ENCODE peak calls at places on chromosome 20, in six cellular contexts. X is testis, D is heart left ventricle, Z is Panc1, P is left ventricle myocardium inferior, J is uterus. C is an unnamed sample.

GRCh38 chr20:56373942-56374341 is 15.2 kb downstream of the FAM210B start:
- DNase-seq in J (no peak), X (no peak), D (no peak), P (no peak), Z (no peak), C (no peak)

GRCh38 chr20:23257106-23257761 is 93.4 kb upstream of the NXT1 start:
- DNase-seq in Z (no peak), D (no peak), X (no peak), J (no peak), P (no peak), C (no peak)

GRCh38 chr20:571754-572331 is 28.3 kb upstream of the CSNK2A1 start:
- DNase-seq in Z (no peak), J (peak), D (peak), P (peak), X (peak), C (peak)

GRCh38 chr20:19401096-19401495 is 188.7 kb downstream of the SLC24A3 start:
- DNase-seq in X (no peak), D (no peak), J (no peak), P (no peak), Z (no peak), C (no peak)

GRCh38 chr20:15703171-15703911 is 869.9 kb downstream of the KIF16B start:
- DNase-seq in X (no peak), Z (peak), P (no peak), J (no peak), D (no peak), C (no peak)

GRCh38 chr20:61746147-61746646 is 319.5 kb downstream of the TAF4 start:
- DNase-seq in P (no peak), D (no peak), J (no peak), X (no peak), Z (no peak), C (no peak)

GRCh38 chr20:10800288-10800687 is 126.5 kb upstream of the JAG1 start:
- DNase-seq in X (no peak), J (no peak), D (no peak), P (no peak), Z (peak), C (no peak)

GRCh38 chr20:39605908-39606307 is 643.8 kb downstream of the DHX35 start:
- DNase-seq in J (no peak), X (no peak), D (no peak), Z (no peak), P (no peak), C (no peak)

GRCh38 chr20:3377644-3378043 is 29.8 kb downstream of the DNAAF9 start:
- DNase-seq in Z (no peak), X (no peak), D (no peak), J (no peak), P (no peak), C (no peak)

GRCh38 chr20:10665027-10665561 is 8.7 kb downstream of the JAG1 start:
- DNase-seq in D (no peak), Z (no peak), P (no peak), X (peak), J (no peak), C (no peak)

GRCh38 chr20:49821381-49821780 is 8.8 kb downstream of the SLC9A8 start:
- DNase-seq in X (no peak), Z (no peak), P (no peak), J (no peak), D (no peak), C (no peak)

GRCh38 chr20:31587545-31588389 is 17.3 kb upstream of the ID1 start:
- DNase-seq in X (no peak), Z (no peak), J (no peak), P (peak), D (peak), C (no peak)

GRCh38 chr20:1952737-1953530 is 40.9 kb downstream of the PDYN start:
- DNase-seq in P (no peak), J (no peak), Z (no peak), D (no peak), X (no peak), C (no peak)

GRCh38 chr20:36574278-36575065 is 1.1 kb downstream of the TGIF2 start:
- DNase-seq in D (peak), X (peak), P (peak), J (peak), Z (no peak), C (peak)

GRCh38 chr20:50272413-50273120 is 81.9 kb downstream of the CEBPB start:
- DNase-seq in J (no peak), X (no peak), D (no peak), Z (no peak), P (no peak), C (no peak)

GRCh38 chr20:49987015-49987867 is 4.5 kb downstream of the SNAI1 start:
- DNase-seq in X (no peak), P (no peak), J (no peak), D (no peak), Z (no peak), C (peak)

GRCh38 chr20:1934162-1934561 is 39.0 kb downstream of the SIRPA start:
- DNase-seq in X (no peak), D (no peak), P (no peak), J (no peak), Z (no peak), C (no peak)

GRCh38 chr20:53826597-53827291 is 233.1 kb upstream of the ZNF217 start:
- DNase-seq in X (no peak), Z (no peak), P (no peak), J (no peak), D (no peak), C (no peak)

GRCh38 chr20:31967830-31968249 is at the start of gene XKR7:
- DNase-seq in J (no peak), D (peak), X (no peak), P (no peak), Z (no peak), C (peak)

GRCh38 chr20:324177-325042 is 942 bp upstream of the SOX12 start:
- DNase-seq in J (peak), P (peak), D (peak), X (peak), Z (peak), C (peak)

GRCh38 chr20:10531848-10532247 is 96.7 kb downstream of the SLX4IP start:
- DNase-seq in D (no peak), P (no peak), X (no peak), J (no peak), Z (no peak), C (no peak)

GRCh38 chr20:41293269-41294037 is 24.1 kb downstream of the ZHX3 start:
- DNase-seq in P (no peak), J (no peak), X (peak), Z (no peak), D (no peak), C (no peak)

GRCh38 chr20:23033918-23034317 is 1.2 kb upstream of the SSTR4 start:
- DNase-seq in X (no peak), Z (no peak), J (no peak), P (no peak), D (peak), C (no peak)

GRCh38 chr20:25025091-25025861 is 32.7 kb downstream of the ACSS1 start:
- DNase-seq in J (no peak), X (no peak), P (no peak), D (peak), Z (no peak), C (no peak)

GRCh38 chr20:25024171-25024570 is 31.6 kb upstream of the APMAP start:
- DNase-seq in P (no peak), X (no peak), Z (no peak), D (peak), J (no peak), C (no peak)

GRCh38 chr20:25022680-25023079 is 30.1 kb upstream of the APMAP start:
- DNase-seq in X (peak), D (peak), P (peak), J (no peak), Z (no peak), C (no peak)

GRCh38 chr20:25023316-25023715 is 30.8 kb upstream of the APMAP start:
- DNase-seq in X (no peak), P (no peak), D (peak), Z (no peak), J (no peak), C (no peak)

DNA sequence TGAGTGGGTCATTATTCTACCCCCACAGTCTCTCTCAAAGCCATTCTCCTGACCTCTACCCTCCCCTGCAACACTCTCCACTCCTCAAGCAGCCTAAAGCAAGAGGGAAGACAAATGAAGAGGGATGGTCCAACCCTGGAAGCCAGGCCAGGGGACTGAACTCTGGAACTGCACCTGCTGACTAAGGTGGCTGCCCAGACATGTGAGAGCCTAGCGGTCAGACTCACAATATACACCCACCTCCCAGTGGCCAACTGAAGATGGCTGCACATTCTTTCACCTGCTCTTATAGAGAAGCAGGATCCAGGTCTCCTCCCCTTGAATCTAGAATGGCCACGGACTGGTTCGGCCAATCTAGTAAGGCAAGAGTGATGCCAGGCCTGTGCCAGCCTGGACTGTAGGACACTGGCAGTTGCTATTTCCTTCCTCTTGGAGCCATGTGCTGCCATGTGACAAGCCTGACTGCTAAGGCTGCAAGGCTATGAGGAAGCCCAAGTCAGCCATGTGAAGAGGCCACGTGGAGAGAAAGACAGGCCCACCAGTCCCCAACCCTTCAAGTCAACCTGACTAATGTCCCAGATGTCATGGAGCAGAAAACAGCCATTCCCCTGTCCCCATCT is 31.8 kb downstream of the ACSS1 start:
- DNase-seq in D (peak), J (peak), P (no peak), X (no peak), Z (no peak), C (no peak)
- H3K27ac ChIP-seq in D (no peak), J (no peak), P (peak), X (no peak), Z (no peak), C (no peak)

GRCh38 chr20:17936306-17936790 is 32.2 kb downstream of the SNX5 start:
- DNase-seq in D (no peak), Z (no peak), J (no peak), X (no peak), P (no peak), C (no peak)
- H3K4me3 ChIP-seq in D (no peak), Z (no peak), J (no peak), X (no peak), P (no peak), C (no peak)

GRCh38 chr20:33576432-33576883 is 85.7 kb upstream of the C20orf144 start:
- DNase-seq in Z (no peak), J (no peak), X (no peak), D (no peak), P (no peak), C (no peak)
- TF ChIP-seq CTCF in Z (no peak), J (no peak), X (no peak), D (no peak), P (peak), C (peak)

GRCh38 chr20:37734228-37734980 is 40.6 kb downstream of the CTNNBL1 start:
- DNase-seq in Z (no peak), X (no peak), D (no peak), J (no peak), P (no peak), C (peak)
- H3K27ac ChIP-seq in Z (no peak), X (no peak), D (no peak), J (peak), P (peak), C (no peak)

GRCh38 chr20:51565298-51565697 is 22.8 kb upstream of the NFATC2 start:
- DNase-seq in Z (no peak), P (no peak), X (no peak), D (no peak), J (no peak), C (no peak)
- H3K4me3 ChIP-seq in Z (no peak), P (no peak), X (no peak), D (no peak), J (no peak), C (no peak)

GRCh38 chr20:12262747-12263146 is 345.1 kb downstream of the BTBD3 start:
- DNase-seq in Z (no peak), X (peak), J (no peak), P (no peak), D (no peak), C (no peak)

GRCh38 chr20:12269579-12269978 is 351.9 kb downstream of the BTBD3 start:
- DNase-seq in P (peak), Z (no peak), J (no peak), X (no peak), D (no peak), C (no peak)

GRCh38 chr20:12270863-12271262 is 353.2 kb downstream of the BTBD3 start:
- DNase-seq in J (no peak), D (no peak), P (no peak), Z (no peak), X (no peak), C (no peak)

GRCh38 chr20:12265662-12266061 is 348.0 kb downstream of the BTBD3 start:
- DNase-seq in P (no peak), D (no peak), X (no peak), Z (no peak), J (no peak), C (no peak)
- TF ChIP-seq CTCF in P (no peak), D (no peak), X (no peak), Z (no peak), J (no peak), C (no peak)

DNA sequence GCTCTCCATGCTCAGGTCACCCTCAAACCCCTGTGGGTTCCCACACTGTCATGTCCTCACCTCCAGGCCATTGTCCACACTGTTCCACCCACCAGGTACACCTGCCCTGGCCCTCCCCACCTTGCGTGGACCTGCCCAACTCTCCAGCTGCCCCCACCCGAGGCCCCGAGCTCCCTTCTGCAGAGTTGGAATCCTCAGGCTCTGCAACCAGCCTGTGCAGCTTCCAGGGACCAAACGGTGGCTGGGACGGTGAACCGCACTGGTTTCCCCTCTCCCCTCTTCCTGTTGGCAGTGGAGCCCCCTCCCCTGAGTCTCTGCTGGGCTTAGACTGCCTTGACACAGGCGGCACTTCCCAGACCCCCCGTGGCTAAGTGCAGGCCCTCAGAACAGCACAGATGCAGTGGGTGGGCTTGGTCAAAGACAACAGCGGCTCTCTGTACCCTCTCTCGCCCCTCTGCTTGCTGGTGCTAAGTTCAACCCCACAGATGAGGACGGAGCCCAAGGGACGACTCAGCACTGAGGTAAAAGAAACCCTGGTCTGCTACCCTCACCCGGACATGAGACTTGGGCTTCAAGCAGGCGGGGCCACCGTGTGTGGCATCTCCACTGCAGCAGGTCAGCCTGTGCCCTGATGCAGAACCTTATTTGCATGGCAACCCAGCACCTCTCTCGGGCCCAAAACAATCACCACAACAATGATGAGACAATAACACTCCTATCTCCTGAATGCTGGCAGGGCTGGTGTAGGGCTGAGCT is 11.0 kb downstream of the ZBP1 start:
- DNase-seq in X (no peak), Z (no peak), D (no peak), J (no peak), P (no peak), C (no peak)
- H3K27ac ChIP-seq in X (no peak), Z (no peak), D (no peak), J (no peak), P (no peak), C (no peak)

GRCh38 chr20:46020515-46020914 is 8.5 kb upstream of the SLC12A5 start:
- DNase-seq in D (no peak), Z (no peak), P (no peak), X (no peak), J (no peak), C (no peak)

GRCh38 chr20:46022411-46023147 is 6.4 kb upstream of the SLC12A5 start:
- DNase-seq in P (peak), D (peak), X (peak), J (peak), Z (no peak), C (peak)

GRCh38 chr20:46023148-46023484 is 5.9 kb upstream of the SLC12A5 start:
- DNase-seq in P (no peak), X (no peak), J (no peak), D (no peak), Z (no peak), C (no peak)

GRCh38 chr20:46023999-46024398 is 5.0 kb upstream of the SLC12A5 start:
- DNase-seq in X (no peak), Z (no peak), J (no peak), P (no peak), D (no peak), C (no peak)

GRCh38 chr20:46021361-46022359 is 7.4 kb upstream of the SLC12A5 start:
- DNase-seq in D (no peak), J (no peak), P (no peak), Z (no peak), X (peak), C (peak)
- H3K4me3 ChIP-seq in D (peak), J (peak), P (peak), Z (peak), X (peak), C (peak)

DNA sequence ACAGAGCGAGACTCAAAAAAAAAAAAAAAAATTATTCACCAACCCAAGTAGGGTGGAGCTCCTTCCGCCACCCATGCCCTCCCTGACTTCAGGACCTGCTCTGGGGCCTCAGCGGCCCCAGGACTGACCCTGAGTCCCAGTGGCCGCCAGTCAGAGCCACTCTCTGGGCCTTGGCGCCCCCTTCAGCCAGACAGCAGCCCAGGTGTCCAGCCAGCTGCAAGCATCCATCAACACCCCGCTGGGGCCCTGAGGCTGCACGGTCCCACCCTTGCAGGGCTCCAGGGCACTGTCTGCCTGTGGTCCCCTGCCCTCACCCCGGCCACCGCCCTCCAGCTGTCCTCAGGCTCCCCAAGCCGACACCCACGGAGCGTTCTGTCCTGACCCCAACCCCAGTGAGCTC is 11.4 kb upstream of the KCNQ2 start:
- DNase-seq in J (no peak), P (no peak), D (no peak), X (no peak), Z (no peak), C (peak)
- TF ChIP-seq CTCF in J (no peak), P (peak), D (peak), X (no peak), Z (no peak), C (peak)

DNA sequence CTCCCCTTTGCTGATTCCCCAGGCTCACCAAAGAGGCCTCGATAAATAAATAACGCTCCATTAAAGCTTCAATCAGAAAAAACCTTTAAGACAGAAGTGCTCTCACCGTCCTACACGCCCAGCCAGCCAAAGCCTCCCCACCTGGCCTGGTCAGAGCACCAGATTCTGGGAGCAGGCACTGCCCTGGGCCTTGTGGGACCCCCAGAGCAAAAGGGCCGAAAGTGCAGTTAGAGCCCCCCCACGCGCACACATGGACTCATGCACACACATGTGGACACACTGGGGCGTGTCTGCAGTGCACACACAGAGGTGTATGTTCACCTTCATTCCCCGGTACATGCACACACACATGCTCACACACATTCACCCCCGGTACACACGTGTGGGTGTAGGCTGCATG is 1.9 kb upstream of the NECAB3 start:
- DNase-seq in X (no peak), J (peak), P (no peak), Z (no peak), D (no peak), C (no peak)
- H3K27ac ChIP-seq in X (peak), J (peak), P (peak), Z (peak), D (no peak), C (peak)